ENCODE peak calls at places on chromosomes 3 and 15, in seven cellular contexts. D is activated CD4-positive, CD25-positive, alpha-beta regulatory T cell treated with anti-CD3 and anti-CD28 coated beads, Interleukin-2, amount 50 U/mL, for 16 hours; B is GF-D8; J is activated T-helper 1 cell treated with anti-CD3 and anti-CD28 coated beads, Interleukin-2, amount 50 U/mL, for 16 hours; T is right cardiac atrium; U is Right ventricle myocardium superior; X is M059J. I is an unnamed sample.
A peak's percentile ranks its signal among the peaks of the same experiment; 100 is the strongest.

GRCh38 chr15:42371125-42371524 is 11.8 kb downstream of the CAPN3 start:
- DNase-seq in D (no peak), B (no peak), J (no peak), T (no peak), U (no peak), X (peak; percentile 21), I (no peak)

GRCh38 chr3:154422694-154423093 is 7.3 kb downstream of the GPR149 start:
- DNase-seq in D (no peak), B (no peak), J (no peak), T (no peak), U (no peak), X (no peak), I (no peak)

GRCh38 chr3:157871838-157872497 is 234.3 kb downstream of the SHOX2 start:
- DNase-seq in D (no peak), B (no peak), J (no peak), T (no peak), U (no peak), X (no peak), I (no peak)

GRCh38 chr3:8647137-8647970 is 2.8 kb upstream of the SSUH2 start:
- DNase-seq in D (no peak), B (no peak), J (no peak), T (no peak), U (no peak), X (no peak), I (no peak)

GRCh38 chr3:37556789-37557301 is 304.8 kb upstream of the CTDSPL start:
- DNase-seq in D (no peak), B (peak; percentile 25), J (no peak), T (no peak), U (no peak), X (no peak), I (no peak)

GRCh38 chr3:126476166-126476975 is 680 bp upstream of the ZXDC start:
- DNase-seq in D (no peak), B (no peak), J (no peak), T (peak; percentile 86), U (peak; percentile 75), X (peak; percentile 43), I (peak; percentile 81)

GRCh38 chr3:38084969-38085942 is 46.2 kb downstream of the DLEC1 start:
- DNase-seq in D (no peak), B (no peak), J (no peak), T (no peak), U (no peak), X (peak; percentile 7), I (no peak)

GRCh38 chr3:173586176-173586575 is 188.6 kb downstream of the NLGN1 start:
- DNase-seq in D (no peak), B (no peak), J (no peak), T (no peak), U (no peak), X (peak; percentile 46), I (no peak)

GRCh38 chr3:140705954-140706353 is 28.1 kb downstream of the TRIM42 start:
- DNase-seq in D (no peak), B (no peak), J (no peak), T (no peak), U (no peak), X (no peak), I (no peak)

GRCh38 chr3:194351952-194352536 is 916 bp upstream of the CPN2 start:
- DNase-seq in D (no peak), B (no peak), J (no peak), T (no peak), U (no peak), X (no peak), I (no peak)

GRCh38 chr15:63896336-63897115 is 62.8 kb upstream of the HERC1 start:
- DNase-seq in D (no peak), B (peak; percentile 58), J (no peak), T (peak; percentile 54), U (no peak), X (peak; percentile 92), I (peak; percentile 38)

GRCh38 chr3:185818267-185818875 is 6.5 kb downstream of the IGF2BP2 start:
- DNase-seq in D (no peak), B (no peak), J (no peak), T (no peak), U (no peak), X (peak; percentile 40), I (no peak)

GRCh38 chr15:93428135-93428534 is 339.1 kb upstream of the RGMA start:
- DNase-seq in D (no peak), B (no peak), J (no peak), T (no peak), U (no peak), X (no peak), I (no peak)

GRCh38 chr3:146241523-146242240 is 9.2 kb downstream of the PLSCR4 start:
- DNase-seq in D (no peak), B (no peak), J (no peak), T (peak; percentile 43), U (no peak), X (no peak), I (peak; percentile 56)

GRCh38 chr3:166190360-166190759 is 353.1 kb upstream of the BCHE start:
- DNase-seq in D (no peak), B (no peak), J (no peak), T (no peak), U (no peak), X (peak; percentile 60), I (no peak)

I was measured in ovary.